ENCODE peak calls at places on chromosome 19, in ten cellular contexts. G is uterus, M is MM.1S, F is tibial artery, O is tibial nerve, V is left ventricle myocardium inferior, T is mammary epithelial cell, A is GM23338, U is breast epithelium, D is BE2C. P is an unnamed sample.

GRCh38 chr19:30293051-30293785 is 79.0 kb upstream of the ZNF536 start:
- DNase-seq in G (no peak), M (no peak), F (no peak), O (no peak), V (no peak), T (no peak), A (no peak), U (no peak), D (no peak), P (no peak)

GRCh38 chr19:10419646-10420443 is 493 bp upstream of the PDE4A start:
- DNase-seq in G (no peak), M (peak; percentile 93), F (no peak), O (no peak), V (no peak), T (peak; percentile 51), A (peak; percentile 97), U (no peak), D (peak; percentile 98), P (peak; percentile 83)

GRCh38 chr19:33064117-33064777 is 441 bp downstream of the RHPN2 start:
- DNase-seq in G (no peak), M (peak; percentile 77), F (no peak), O (no peak), V (no peak), T (no peak), A (peak; percentile 79), U (no peak), D (peak; percentile 54), P (peak; percentile 42)

GRCh38 chr19:44737238-44738160 is 11.0 kb upstream of the BCL3 start:
- DNase-seq in G (no peak), M (no peak), F (no peak), O (no peak), V (no peak), T (no peak), A (no peak), U (no peak), D (no peak), P (peak; percentile 56)

GRCh38 chr19:47779524-47780214 is 1.2 kb downstream of the SELENOW start:
- DNase-seq in G (peak; percentile 68), M (no peak), F (peak; percentile 66), O (peak; percentile 45), V (peak; percentile 83), T (no peak), A (no peak), U (peak; percentile 56), D (peak; percentile 42), P (no peak)

GRCh38 chr19:5867201-5868136 is 2.9 kb downstream of the FUT5 start:
- DNase-seq in G (no peak), M (no peak), F (no peak), O (no peak), V (no peak), T (no peak), A (no peak), U (no peak), D (no peak), P (no peak)

GRCh38 chr19:10112037-10112751 is 701 bp downstream of the P2RY11 start:
- DNase-seq in G (no peak), M (peak; percentile 59), F (no peak), O (no peak), V (no peak), T (no peak), A (no peak), U (no peak), D (no peak), P (peak; percentile 42)

GRCh38 chr19:48053076-48053475 is 9.2 kb upstream of the CABP5 start:
- DNase-seq in G (no peak), M (no peak), F (no peak), O (no peak), V (no peak), T (no peak), A (no peak), U (no peak), D (no peak), P (no peak)

GRCh38 chr19:2561221-2561620 is 85.3 kb downstream of the GADD45B start:
- DNase-seq in G (no peak), M (no peak), F (no peak), O (no peak), V (peak; percentile 2), T (no peak), A (no peak), U (no peak), D (no peak), P (no peak)

GRCh38 chr19:18278521-18279265 is 2.7 kb downstream of the JUND start:
- DNase-seq in G (no peak), M (no peak), F (no peak), O (no peak), V (no peak), T (no peak), A (peak; percentile 43), U (peak; percentile 76), D (no peak), P (no peak)

GRCh38 chr19:2616741-2617392 is 85.6 kb downstream of the GNG7 start:
- DNase-seq in G (no peak), M (no peak), F (peak; percentile 70), O (peak; percentile 60), V (peak; percentile 37), T (no peak), A (no peak), U (no peak), D (no peak), P (no peak)

GRCh38 chr19:7172794-7173193 is 103.3 kb downstream of the ZNF557 start:
- DNase-seq in G (no peak), M (no peak), F (no peak), O (no peak), V (no peak), T (no peak), A (no peak), U (no peak), D (no peak), P (no peak)

GRCh38 chr19:2733930-2734588 is 5.8 kb downstream of the SLC39A3 start:
- DNase-seq in G (no peak), M (no peak), F (no peak), O (no peak), V (no peak), T (peak; percentile 64), A (no peak), U (no peak), D (peak; percentile 28), P (no peak)

GRCh38 chr19:4776436-4777205 is 14.9 kb upstream of the FEM1A start:
- DNase-seq in G (no peak), M (no peak), F (no peak), O (no peak), V (no peak), T (no peak), A (peak; percentile 83), U (no peak), D (no peak), P (no peak)
- H3K4me3 ChIP-seq in G (no peak overlapping the region), M (no peak overlapping the region), F (no peak overlapping the region), O (no peak overlapping the region), V (no peak overlapping the region), T (no peak overlapping the region), A (no peak overlapping the region), U (no peak overlapping the region), D (no peak overlapping the region), P (no peak overlapping the region)

GRCh38 chr19:1489463-1489971 is 633 bp downstream of the PCSK4 start:
- DNase-seq in G (no peak), M (no peak), F (no peak), O (no peak), V (no peak), T (no peak), A (no peak), U (no peak), D (no peak), P (no peak)
- TF ChIP-seq CTCF in G (no peak), M (no peak), F (no peak), O (no peak), V (no peak), T (no peak), A (no peak), U (no peak), D (no peak), P (no peak)

GRCh38 chr19:49439841-49440240 is 1.5 kb downstream of the SLC17A7 start:
- DNase-seq in G (no peak), M (no peak), F (no peak), O (no peak), V (no peak), T (no peak), A (no peak), U (no peak), D (no peak), P (no peak)
- H3K27me3 ChIP-seq in G (no peaks in the 10 kb centered on the region), M (peaks cover 73% of the 10 kb centered on the region), F (peaks cover 77% of the 10 kb centered on the region), O (no peaks in the 10 kb centered on the region), V (peaks cover 77% of the 10 kb centered on the region), T (peaks cover 18% of the 10 kb centered on the region), A (peaks cover 57% of the 10 kb centered on the region), U (peaks cover 42% of the 10 kb centered on the region), D (peaks cover 51% of the 10 kb centered on the region), P (peaks cover 3% of the 10 kb centered on the region)

GRCh38 chr19:14440049-14440448 is 6.9 kb downstream of the PKN1 start:
- DNase-seq in G (peak; percentile 31), M (peak; percentile 76), F (peak; percentile 80), O (peak; percentile 55), V (peak; percentile 82), T (no peak), A (peak; percentile 35), U (no peak), D (no peak), P (peak; percentile 79)

GRCh38 chr19:14442904-14443631 is 10.0 kb downstream of the PKN1 start:
- DNase-seq in G (no peak), M (no peak), F (no peak), O (no peak), V (no peak), T (no peak), A (no peak), U (no peak), D (no peak), P (no peak)

GRCh38 chr19:14439014-14439413 is 5.9 kb downstream of the PKN1 start:
- DNase-seq in G (no peak), M (no peak), F (no peak), O (no peak), V (no peak), T (no peak), A (no peak), U (no peak), D (no peak), P (no peak)

GRCh38 chr19:14443632-14444216 is 10.6 kb downstream of the PKN1 start:
- DNase-seq in G (no peak), M (no peak), F (no peak), O (no peak), V (no peak), T (no peak), A (no peak), U (no peak), D (no peak), P (no peak)

DNA sequence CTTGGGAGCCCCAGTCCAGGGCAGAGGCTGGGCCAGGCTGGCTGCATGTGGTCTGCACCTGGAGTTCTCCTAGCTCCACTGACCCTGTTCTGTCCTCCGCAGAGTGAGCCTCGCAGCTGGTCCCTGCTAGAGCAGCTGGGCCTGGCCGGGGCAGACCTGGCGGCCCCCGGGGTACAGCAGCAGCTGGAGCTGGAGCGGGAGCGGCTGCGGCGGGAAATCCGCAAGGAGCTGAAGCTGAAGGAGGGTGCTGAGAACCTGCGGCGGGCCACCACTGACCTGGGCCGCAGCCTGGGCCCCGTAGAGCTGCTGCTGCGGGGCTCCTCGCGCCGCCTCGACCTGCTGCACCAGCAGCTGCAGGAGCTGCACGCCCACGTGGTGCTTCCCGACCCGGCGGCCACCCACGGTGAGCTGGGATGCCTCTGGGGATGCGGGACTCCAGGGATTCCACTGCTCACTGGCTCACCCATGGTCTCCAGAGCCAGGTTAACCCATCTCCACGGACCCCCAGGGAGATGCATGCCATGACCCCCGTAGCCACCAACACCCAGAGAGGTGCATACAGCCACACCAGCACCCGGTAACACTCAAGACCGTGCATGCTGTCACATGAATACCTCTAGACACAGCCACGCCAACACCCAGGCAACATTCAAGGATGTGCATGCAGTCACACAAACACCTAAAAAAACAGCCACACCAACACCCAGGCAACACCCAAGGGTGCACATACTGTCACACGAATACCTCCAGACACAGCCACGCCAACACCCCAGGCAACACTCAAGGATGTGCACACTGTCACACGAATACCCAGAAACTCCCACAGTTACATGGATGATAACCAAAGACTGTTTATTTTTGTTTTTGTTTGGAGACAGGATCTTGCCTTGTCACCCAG is 8.2 kb downstream of the PKN1 start:
- DNase-seq in G (no peak), M (no peak), F (no peak), O (no peak), V (peak; percentile 21), T (no peak), A (no peak), U (no peak), D (peak; percentile 40), P (no peak)
- H3K4me3 ChIP-seq in G (no peak overlapping the region), M (no peak overlapping the region), F (no peak overlapping the region), O (no peak overlapping the region), V (no peak overlapping the region), T (no peak overlapping the region), A (no peak overlapping the region), U (no peak overlapping the region), D (no peak overlapping the region), P (peak overlapping the region; percentile 74)